ENCODE peak calls at places on chromosomes 16 and 17, in six cellular contexts. N is HFFc6; W is kidney epithelial cell; C is activated naive CD4-positive, alpha-beta T cell treated with Interleukin-2 at 50 U/mL for 16 hours; L is stimulated activated naive CD8-positive, alpha-beta T cell treated with anti-CD3 and anti-CD28 coated beads, Interleukin-15, Interleukin-2, amounts not matched to agents 100 U/mL and 50 U/mL, for 24 hours; T is heart right ventricle. A is an unnamed sample.

GRCh38 chr17:33520404-33521032 is 227.4 kb upstream of the ASIC2 start:
- DNase-seq in C (peak; percentile 31), T (peak; percentile 35), N (no peak), L (peak; percentile 56), W (no peak), A (no peak)

GRCh38 chr16:87231295-87231694 is 85.9 kb downstream of the C16orf95 start:
- DNase-seq in T (no peak), W (no peak), N (no peak), L (no peak), C (no peak), A (no peak)

GRCh38 chr16:70473446-70474319 is 19.3 kb downstream of the FCSK start:
- DNase-seq in W (no peak), N (no peak), T (no peak), C (no peak), L (no peak), A (no peak)

GRCh38 chr17:67606471-67606870 is 111.3 kb upstream of the NOL11 start:
- DNase-seq in W (no peak), T (peak; percentile 54), C (no peak), L (no peak), N (no peak), A (no peak)

GRCh38 chr16:60727856-60728255 is 1308.4 kb downstream of the CDH8 start:
- DNase-seq in W (no peak), T (no peak), L (no peak), N (no peak), C (no peak), A (no peak)

GRCh38 chr16:3004781-3005284 is 7.9 kb upstream of the CLDN9 start:
- DNase-seq in T (no peak), W (no peak), C (no peak), L (no peak), N (no peak), A (no peak)

GRCh38 chr17:74981318-74981978 is 6.0 kb upstream of the CDR2L start:
- DNase-seq in W (no peak), L (no peak), T (no peak), N (no peak), C (no peak), A (no peak)

GRCh38 chr16:30030841-30031413 is at the start of gene TLCD3B:
- DNase-seq in W (no peak), T (no peak), N (no peak), L (no peak), C (no peak), A (peak; percentile 46)

GRCh38 chr16:77579283-77579985 is 142.9 kb upstream of the NUDT7 start:
- DNase-seq in T (no peak), L (no peak), N (no peak), C (no peak), W (no peak), A (no peak)

GRCh38 chr17:16917995-16918394 is 53.9 kb downstream of the TNFRSF13B start:
- DNase-seq in N (no peak), L (no peak), T (no peak), C (no peak), W (no peak), A (no peak)

GRCh38 chr17:80153004-80153403 is 6.1 kb upstream of the EIF4A3 start:
- DNase-seq in N (no peak), C (no peak), W (no peak), L (no peak), T (no peak), A (no peak)

GRCh38 chr16:80463303-80463702 is 77.5 kb upstream of the DYNLRB2 start:
- DNase-seq in N (no peak), C (no peak), T (no peak), W (no peak), L (no peak), A (no peak)

GRCh38 chr17:28327031-28327607 is 8.1 kb downstream of the TMEM97 start:
- DNase-seq in L (no peak), W (no peak), T (no peak), N (no peak), C (peak; percentile 21), A (no peak)

GRCh38 chr17:49552070-49552751 is 23.5 kb upstream of the NXPH3 start:
- DNase-seq in L (no peak), T (no peak), C (no peak), W (no peak), N (no peak), A (no peak)

GRCh38 chr17:42016411-42016831 is 818 bp downstream of the DNAJC7 start:
- DNase-seq in W (no peak), L (peak; percentile 35), N (peak; percentile 15), T (no peak), C (peak; percentile 22), A (no peak)

GRCh38 chr16:87407511-87408112 is 15.5 kb downstream of the MAP1LC3B start:
- DNase-seq in T (no peak), C (peak; percentile 4), N (no peak), W (no peak), L (no peak), A (no peak)

GRCh38 chr16:54027126-54027922 is 259.3 kb downstream of the IRX3 start:
- DNase-seq in W (no peak), L (no peak), N (peak; percentile 72), C (no peak), T (no peak), A (no peak)

GRCh38 chr16:1790261-1790610 is 3.3 kb downstream of the IGFALS start:
- DNase-seq in T (no peak), C (no peak), L (no peak), W (no peak), N (no peak), A (no peak)

GRCh38 chr16:58393138-58393504 is 850 bp downstream of the GINS3 start:
- DNase-seq in N (no peak), C (no peak), L (no peak), T (no peak), W (no peak), A (peak; percentile 26)

GRCh38 chr17:41784207-41784744 is 2.2 kb downstream of the JUP start:
- DNase-seq in W (peak; percentile 82), T (peak; percentile 66), L (no peak), C (no peak), N (no peak), A (peak; percentile 55)

GRCh38 chr16:67346328-67346727 is 19.7 kb downstream of the LRRC36 start:
- DNase-seq in L (no peak), W (no peak), T (no peak), N (no peak), C (no peak), A (no peak)

GRCh38 chr16:88303890-88304819 is 78.6 kb upstream of the ZNF469 start:
- DNase-seq in L (no peak), T (no peak), W (peak; percentile 49), N (peak; percentile 93), C (no peak), A (no peak)

GRCh38 chr16:80367037-80367658 is 173.6 kb upstream of the DYNLRB2 start:
- DNase-seq in L (no peak), W (no peak), T (no peak), C (no peak), N (no peak), A (no peak)

A was measured in D721Med.